ENCODE peak calls at places on chromosomes 1 and 21, in four cellular contexts. C is K562, O is HepG2, R is GM12878. Y is an unnamed sample.

GRCh38 chr1:215637041-215637573 is 70.0 kb downstream of the KCTD3 start:
- DNase-seq in C (no peak), O (peak), R (no peak), Y (no peak)

GRCh38 chr1:243890576-243890975 is 40.5 kb upstream of the AKT3 start:
- DNase-seq in C (no peak), O (no peak), R (no peak), Y (no peak)

GRCh38 chr1:97820470-97821188 is 100.2 kb downstream of the DPYD start:
- DNase-seq in C (no peak), O (peak), R (no peak), Y (no peak)

GRCh38 chr21:29052224-29052623 is 21.2 kb downstream of the CCT8 start:
- DNase-seq in C (no peak), O (no peak), R (no peak), Y (no peak)

GRCh38 chr21:42508371-42508770 is 5.3 kb upstream of the SLC37A1 start:
- DNase-seq in C (no peak), O (no peak), R (no peak), Y (no peak)

GRCh38 chr1:53591924-53592323 is 132.7 kb downstream of the DMRTB1 start:
- DNase-seq in C (no peak), O (no peak), R (no peak), Y (no peak)

GRCh38 chr1:112237983-112238515 is 158.0 kb upstream of the CTTNBP2NL start:
- DNase-seq in C (no peak), O (no peak), R (no peak), Y (no peak)

GRCh38 chr21:38223893-38224540 is 32.8 kb upstream of the KCNJ15 start:
- DNase-seq in C (peak), O (no peak), R (no peak), Y (no peak)

GRCh38 chr1:238281418-238281817 is 390.7 kb upstream of the ZP4 start:
- DNase-seq in C (no peak), O (no peak), R (no peak), Y (no peak)

GRCh38 chr21:38440746-38441145 is 57.5 kb downstream of the ERG start:
- DNase-seq in C (peak), O (peak), R (no peak), Y (peak)

GRCh38 chr1:206143537-206144155 is 26.5 kb upstream of the AVPR1B start:
- DNase-seq in C (no peak), O (no peak), R (no peak), Y (no peak)

GRCh38 chr1:1778827-1779675 is 781 bp upstream of the NADK start:
- DNase-seq in C (peak), O (peak), R (peak), Y (peak)

GRCh38 chr1:188723332-188724020 is 1754.2 kb downstream of the BRINP3 start:
- DNase-seq in C (no peak), O (no peak), R (no peak), Y (no peak)

GRCh38 chr21:45262041-45262581 is 25.6 kb downstream of the POFUT2 start:
- DNase-seq in C (no peak), O (no peak), R (no peak), Y (no peak)

GRCh38 chr1:48175116-48175515 is 47.4 kb upstream of the SLC5A9 start:
- DNase-seq in C (no peak), O (no peak), R (no peak), Y (no peak)

GRCh38 chr1:48182441-48182840 is 40.1 kb upstream of the SLC5A9 start:
- DNase-seq in C (no peak), O (no peak), R (peak), Y (no peak)

DNA sequence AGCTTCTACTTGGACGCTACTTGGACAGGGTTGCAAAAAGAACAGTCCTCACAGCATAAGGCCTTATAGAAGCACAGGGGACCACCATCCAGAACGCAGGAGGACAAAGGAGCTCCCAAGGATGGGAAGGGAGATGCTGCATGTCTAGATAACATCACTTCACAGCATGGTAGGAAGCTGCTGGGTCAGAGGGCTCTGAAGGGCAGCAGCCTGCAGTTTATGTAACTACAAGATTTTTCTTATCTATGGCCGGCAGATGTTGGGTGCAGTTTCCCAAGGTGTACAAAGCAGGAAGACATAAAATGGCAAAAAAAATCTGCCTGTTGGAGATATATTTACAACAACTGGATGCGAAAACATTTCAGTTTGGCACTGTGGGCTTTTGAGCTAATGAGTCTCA is 45.3 kb upstream of the SLC5A9 start:
- DNase-seq in C (peak), O (no peak), R (no peak), Y (no peak)
- TF ChIP-seq HDAC2 in C (peak), O (no peak), R (no peak), Y (no peak)

GRCh38 chr1:32044246-32044645 is 28.5 kb upstream of the TMEM39B start:
- DNase-seq in C (no peak), O (no peak), R (no peak), Y (no peak)
- TF ChIP-seq REST in C (no peak), O (no peak), R (no peak), Y (no peak)

DNA sequence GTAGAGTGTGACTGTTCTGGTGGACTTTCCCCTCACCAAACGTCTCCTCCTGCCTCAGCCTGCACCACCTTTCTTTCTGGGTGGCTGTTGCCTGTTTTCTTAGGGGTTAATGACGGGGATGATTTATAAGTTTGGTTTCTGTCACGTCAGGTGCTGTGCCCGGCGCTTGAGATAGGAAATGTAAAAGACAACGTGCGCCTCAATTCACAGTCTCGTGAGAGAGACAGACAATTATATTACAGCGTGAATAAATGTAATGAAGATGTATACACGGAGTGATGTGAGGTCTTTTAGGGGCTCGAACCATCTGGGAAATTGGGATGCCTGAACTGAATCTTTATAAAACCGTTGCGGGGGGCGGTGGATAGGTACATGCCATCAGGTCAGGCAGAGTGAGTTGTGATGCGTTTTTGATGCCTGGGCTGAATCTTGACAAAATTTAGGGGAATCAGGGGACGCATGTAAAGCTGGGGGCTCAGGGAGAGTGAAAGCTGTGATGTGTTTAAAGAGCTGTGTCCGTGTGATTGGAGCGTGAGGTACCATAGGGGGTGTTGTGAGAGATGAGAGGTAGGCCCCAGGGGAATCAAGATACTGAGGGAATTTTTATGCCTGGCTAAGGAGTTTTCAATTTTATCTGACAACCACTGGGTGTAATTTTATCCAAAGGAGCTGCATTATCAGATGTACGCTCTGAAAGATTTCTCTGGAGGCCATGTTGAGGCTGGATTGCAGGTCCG is 817 bp downstream of the TIPRL start:
- DNase-seq in C (peak), O (no peak), R (no peak), Y (peak)
- TF ChIP-seq POLR2AphosphoS2 in C (no peak), O (no peak), R (no peak), Y (no peak)

GRCh38 chr1:9850442-9851162 is 26.8 kb upstream of the CLSTN1 start:
- DNase-seq in C (no peak), O (no peak), R (no peak), Y (no peak)
- TF ChIP-seq HDAC2 in C (no peak), O (no peak), R (no peak), Y (no peak)

DNA sequence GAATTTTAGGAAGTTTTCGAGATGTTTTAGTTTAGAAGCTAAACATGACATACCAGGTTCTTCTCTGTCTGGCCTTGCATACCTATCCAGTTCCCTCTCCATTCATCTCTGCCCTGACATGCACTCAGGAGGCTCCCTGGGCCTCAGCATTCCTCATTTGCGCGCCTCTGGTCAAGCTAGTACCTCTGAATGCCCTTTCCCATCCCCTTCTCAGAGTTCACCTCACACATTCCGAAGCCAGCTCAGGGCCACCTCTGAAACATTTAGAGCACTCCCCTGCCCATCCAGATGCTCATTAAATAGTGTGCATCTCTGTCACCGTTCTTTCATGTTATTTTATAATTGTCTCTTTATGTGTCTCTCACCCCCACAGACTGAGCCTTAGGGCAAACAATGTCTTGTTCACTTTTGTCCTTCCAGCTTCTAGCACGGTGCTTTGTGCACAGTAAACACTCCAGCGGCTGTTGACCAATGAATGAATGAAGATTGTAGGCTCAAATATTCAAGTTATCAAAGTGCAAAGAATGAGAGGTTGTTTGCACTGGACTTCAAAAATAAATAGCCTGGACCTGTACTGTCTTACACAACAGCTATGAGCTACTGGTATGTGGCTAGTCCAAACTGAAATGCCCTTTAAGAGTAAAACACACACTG is 1.2 kb upstream of the DHCR24 start:
- DNase-seq in C (peak), O (peak), R (no peak), Y (no peak)
- TF ChIP-seq REST in C (no peak), O (no peak), R (no peak), Y (no peak)

GRCh38 chr1:27526569-27527222 is 36.7 kb upstream of the WASF2 start:
- DNase-seq in C (peak), O (peak), R (no peak), Y (no peak)
- TF ChIP-seq POLR2AphosphoS2 in C (no peak), O (no peak), R (no peak), Y (no peak)

GRCh38 chr1:46434358-46434757 is 40.2 kb downstream of the FAAH start:
- DNase-seq in C (no peak), O (no peak), R (no peak), Y (no peak)

GRCh38 chr1:46440478-46440877 is 46.4 kb downstream of the FAAH start:
- DNase-seq in C (no peak), O (no peak), R (no peak), Y (no peak)

GRCh38 chr1:46436844-46437243 is 42.7 kb downstream of the FAAH start:
- DNase-seq in C (no peak), O (no peak), R (no peak), Y (no peak)

GRCh38 chr1:46442317-46443161 is 47.1 kb upstream of the DMBX1 start:
- DNase-seq in C (peak), O (peak), R (no peak), Y (peak)

GRCh38 chr1:46437723-46438122 is 43.6 kb downstream of the FAAH start:
- DNase-seq in C (peak), O (no peak), R (no peak), Y (no peak)
- TF ChIP-seq HDAC2 in C (peak), O (no peak), R (no peak), Y (no peak)

GRCh38 chr1:245810789-245811337 is 656.1 kb downstream of the KIF26B start:
- DNase-seq in C (no peak), O (peak), R (peak), Y (no peak)
- TF ChIP-seq REST in C (no peak), O (no peak), R (no peak), Y (no peak)

GRCh38 chr1:4665456-4665855 is 11.0 kb downstream of the AJAP1 start:
- DNase-seq in C (no peak), O (no peak), R (no peak), Y (no peak)
- TF ChIP-seq POLR2AphosphoS2 in C (no peak), O (no peak), R (no peak), Y (no peak)

Y was measured in A549.